ENCODE peak calls at places on chromosome 11, in five cellular contexts. One of them, this sample, is unnamed.

GRCh38 chr11:19055016-19055415 is 5.5 kb downstream of the MRGPRX2 start:
- DNase-seq in non-pigmented ciliary epithelial cell: no peak
- DNase-seq in GM10248: no peak
- DNase-seq in activated CD4-positive, CD25-positive, alpha-beta regulatory T cell: no peak
- DNase-seq in MV-4-11: no peak
- DNase-seq in this sample: peak

GRCh38 chr11:64918056-64918455 is 1.0 kb upstream of the ATG2A start:
- DNase-seq in activated CD4-positive, CD25-positive, alpha-beta regulatory T cell: no peak
- DNase-seq in MV-4-11: peak
- DNase-seq in GM10248: no peak
- DNase-seq in non-pigmented ciliary epithelial cell: no peak
- DNase-seq in this sample: peak

GRCh38 chr11:90250970-90251369 is 28.1 kb upstream of the CHORDC1 start:
- DNase-seq in activated CD4-positive, CD25-positive, alpha-beta regulatory T cell: no peak
- DNase-seq in MV-4-11: peak
- DNase-seq in GM10248: no peak
- DNase-seq in non-pigmented ciliary epithelial cell: no peak
- DNase-seq in this sample: no peak

GRCh38 chr11:78147807-78148206 is 8.4 kb upstream of the ALG8 start:
- DNase-seq in activated CD4-positive, CD25-positive, alpha-beta regulatory T cell: no peak
- DNase-seq in non-pigmented ciliary epithelial cell: no peak
- DNase-seq in GM10248: no peak
- DNase-seq in MV-4-11: no peak
- DNase-seq in this sample: no peak

GRCh38 chr11:72222106-72222891 is 2.3 kb upstream of the INPPL1 start:
- DNase-seq in non-pigmented ciliary epithelial cell: no peak
- DNase-seq in activated CD4-positive, CD25-positive, alpha-beta regulatory T cell: no peak
- DNase-seq in GM10248: peak
- DNase-seq in MV-4-11: peak
- DNase-seq in this sample: no peak

GRCh38 chr11:65616575-65617001 is 1.0 kb downstream of the PCNX3 start:
- DNase-seq in GM10248: no peak
- DNase-seq in non-pigmented ciliary epithelial cell: no peak
- DNase-seq in activated CD4-positive, CD25-positive, alpha-beta regulatory T cell: no peak
- DNase-seq in MV-4-11: no peak
- DNase-seq in this sample: no peak

GRCh38 chr11:70251583-70252285 is 18.8 kb upstream of the PPFIA1 start:
- DNase-seq in MV-4-11: no peak
- DNase-seq in non-pigmented ciliary epithelial cell: no peak
- DNase-seq in GM10248: no peak
- DNase-seq in activated CD4-positive, CD25-positive, alpha-beta regulatory T cell: no peak
- DNase-seq in this sample: no peak

GRCh38 chr11:10866893-10867331 is 9.1 kb upstream of the ZBED5 start:
- DNase-seq in MV-4-11: no peak
- DNase-seq in non-pigmented ciliary epithelial cell: peak
- DNase-seq in GM10248: no peak
- DNase-seq in activated CD4-positive, CD25-positive, alpha-beta regulatory T cell: no peak
- DNase-seq in this sample: peak

GRCh38 chr11:8018742-8019631 is 31.9 kb downstream of the EIF3F start:
- DNase-seq in activated CD4-positive, CD25-positive, alpha-beta regulatory T cell: peak
- DNase-seq in MV-4-11: no peak
- DNase-seq in GM10248: peak
- DNase-seq in non-pigmented ciliary epithelial cell: no peak
- DNase-seq in this sample: no peak

GRCh38 chr11:2138075-2138435 is 1.1 kb downstream of the IGF2 start:
- DNase-seq in activated CD4-positive, CD25-positive, alpha-beta regulatory T cell: no peak
- DNase-seq in MV-4-11: no peak
- DNase-seq in GM10248: no peak
- DNase-seq in non-pigmented ciliary epithelial cell: no peak
- DNase-seq in this sample: no peak

GRCh38 chr11:11336664-11337063 is 16.4 kb downstream of the CSNK2A3 start:
- DNase-seq in MV-4-11: no peak
- DNase-seq in GM10248: no peak
- DNase-seq in non-pigmented ciliary epithelial cell: no peak
- DNase-seq in activated CD4-positive, CD25-positive, alpha-beta regulatory T cell: no peak
- DNase-seq in this sample: no peak

GRCh38 chr11:117300773-117301172 is 9.6 kb downstream of the BACE1-AS start:
- DNase-seq in activated CD4-positive, CD25-positive, alpha-beta regulatory T cell: no peak
- DNase-seq in MV-4-11: no peak
- DNase-seq in non-pigmented ciliary epithelial cell: no peak
- DNase-seq in GM10248: no peak
- DNase-seq in this sample: no peak

GRCh38 chr11:31939004-31939403 is 127.9 kb upstream of the PAX6 start:
- DNase-seq in MV-4-11: no peak
- DNase-seq in activated CD4-positive, CD25-positive, alpha-beta regulatory T cell: no peak
- DNase-seq in GM10248: no peak
- DNase-seq in non-pigmented ciliary epithelial cell: no peak
- DNase-seq in this sample: no peak

GRCh38 chr11:126307706-126308105 is 3.8 kb downstream of the DCPS start:
- DNase-seq in activated CD4-positive, CD25-positive, alpha-beta regulatory T cell: no peak
- DNase-seq in GM10248: no peak
- DNase-seq in MV-4-11: peak
- DNase-seq in non-pigmented ciliary epithelial cell: no peak
- DNase-seq in this sample: peak

GRCh38 chr11:102611291-102611690 is 13.8 kb downstream of the MMP20 start:
- DNase-seq in activated CD4-positive, CD25-positive, alpha-beta regulatory T cell: no peak
- DNase-seq in non-pigmented ciliary epithelial cell: no peak
- DNase-seq in MV-4-11: peak
- DNase-seq in GM10248: peak
- DNase-seq in this sample: no peak

This sample was measured in ACHN.